ENCODE peak calls at places on chromosomes 12 and 14, in four cellular contexts. D, Z, U and N are unnamed samples.

GRCh38 chr12:20097561-20097960 is 270.8 kb upstream of the PDE3A start:
- DNase-seq in D (no peak), Z (no peak), U (peak; percentile 52), N (no peak)

GRCh38 chr12:120710805-120711296 is 593 bp downstream of the UNC119B start:
- DNase-seq in U (no peak), D (peak; percentile 43), Z (peak; percentile 45), N (no peak)

GRCh38 chr14:50997712-50998111 is 53.4 kb upstream of the PYGL start:
- DNase-seq in U (no peak), D (no peak), Z (no peak), N (no peak)

GRCh38 chr14:100282766-100283419 is 23.4 kb downstream of the SLC25A29 start:
- DNase-seq in D (no peak), U (no peak), Z (no peak), N (no peak)

GRCh38 chr12:2693204-2693860 is 101.4 kb upstream of the FKBP4 start:
- DNase-seq in U (no peak), Z (no peak), D (no peak), N (no peak)

GRCh38 chr12:120367924-120368788 is 808 bp downstream of the MSI1 start:
- DNase-seq in Z (peak; percentile 36), U (no peak), D (no peak), N (no peak)

GRCh38 chr12:103326190-103326589 is 169.6 kb downstream of the C12orf42 start:
- DNase-seq in Z (peak; percentile 23), D (peak; percentile 9), U (no peak), N (no peak)

GRCh38 chr12:90801776-90802175 is 153.2 kb downstream of the CCER1 start:
- DNase-seq in U (peak; percentile 54), Z (no peak), D (no peak), N (no peak)

GRCh38 chr12:124422570-124423523 is 128.0 kb downstream of the RFLNA start:
- DNase-seq in D (peak; percentile 98), U (peak; percentile 90), Z (no peak), N (peak; percentile 90)

GRCh38 chr12:58640314-58640713 is 280.0 kb downstream of the LRIG3 start:
- DNase-seq in D (no peak), Z (no peak), U (no peak), N (no peak)

GRCh38 chr12:128025856-128026255 is 241.1 kb upstream of the TMEM132C start:
- DNase-seq in D (no peak), U (no peak), Z (no peak), N (no peak)

GRCh38 chr12:59250766-59251165 is 330.5 kb upstream of the LRIG3 start:
- DNase-seq in Z (no peak), U (no peak), D (no peak), N (no peak)

GRCh38 chr12:96436366-96437295 is 36.4 kb upstream of the CDK17 start:
- DNase-seq in U (peak; percentile 92), D (no peak), Z (no peak), N (no peak)

GRCh38 chr14:64467131-64467530 is 1.8 kb downstream of the AKAP5 start:
- DNase-seq in D (no peak), Z (no peak), U (no peak), N (no peak)

GRCh38 chr12:46402451-46402850 is 29.9 kb upstream of the SLC38A2 start:
- DNase-seq in U (peak; percentile 56), D (no peak), Z (no peak), N (no peak)

GRCh38 chr12:69405466-69405865 is 45.9 kb downstream of the YEATS4 start:
- DNase-seq in D (peak; percentile 73), U (peak; percentile 92), Z (no peak), N (peak; percentile 74)

GRCh38 chr14:51479584-51480305 is 172.0 kb upstream of the FRMD6 start:
- DNase-seq in D (no peak), Z (no peak), U (no peak), N (no peak)

GRCh38 chr14:92315050-92315785 is 7.7 kb upstream of the SLC24A4 start:
- DNase-seq in Z (no peak), U (no peak), D (no peak), N (no peak)

GRCh38 chr12:64877363-64878004 is 53.0 kb downstream of the TBC1D30 start:
- DNase-seq in Z (no peak), U (no peak), D (no peak), N (no peak)

GRCh38 chr14:76352639-76353281 is 23.2 kb upstream of the ESRRB start:
- DNase-seq in U (peak; percentile 37), D (peak; percentile 66), Z (peak; percentile 88), N (no peak)

GRCh38 chr14:95260537-95261440 is 58.9 kb downstream of the CLMN start:
- DNase-seq in U (peak; percentile 80), D (no peak), Z (no peak), N (no peak)

GRCh38 chr14:73402579-73402978 is 55.8 kb downstream of the NUMB start:
- DNase-seq in Z (no peak), D (no peak), U (no peak), N (no peak)

GRCh38 chr14:98227000-98227726 is 1044.8 kb downstream of the BCL11B start:
- DNase-seq in Z (no peak), U (no peak), D (no peak), N (no peak)

GRCh38 chr12:44193281-44193680 is 357.4 kb downstream of the TMEM117 start:
- DNase-seq in U (no peak), D (no peak), Z (no peak), N (no peak)

GRCh38 chr14:38866461-38866860 is 236.6 kb downstream of the SEC23A start:
- DNase-seq in U (peak; percentile 78), D (no peak), Z (no peak), N (no peak)

GRCh38 chr12:59067068-59067467 is 146.8 kb upstream of the LRIG3 start:
- DNase-seq in D (no peak), Z (no peak), U (peak; percentile 76), N (no peak)

GRCh38 chr12:93990832-93991748 is 157.3 kb upstream of the PLXNC1 start:
- DNase-seq in Z (peak; percentile 57), U (no peak), D (no peak), N (no peak)
- TF ChIP-seq CTCF in Z (no peak), U (no peak), D (no peak), N (peak; percentile 62)

GRCh38 chr12:47733142-47733541 is 7.9 kb upstream of the ENDOU start:
- DNase-seq in U (no peak), D (no peak), Z (no peak), N (no peak)
- TF ChIP-seq CTCF in U (no peak), D (no peak), Z (no peak), N (no peak)

DNA sequence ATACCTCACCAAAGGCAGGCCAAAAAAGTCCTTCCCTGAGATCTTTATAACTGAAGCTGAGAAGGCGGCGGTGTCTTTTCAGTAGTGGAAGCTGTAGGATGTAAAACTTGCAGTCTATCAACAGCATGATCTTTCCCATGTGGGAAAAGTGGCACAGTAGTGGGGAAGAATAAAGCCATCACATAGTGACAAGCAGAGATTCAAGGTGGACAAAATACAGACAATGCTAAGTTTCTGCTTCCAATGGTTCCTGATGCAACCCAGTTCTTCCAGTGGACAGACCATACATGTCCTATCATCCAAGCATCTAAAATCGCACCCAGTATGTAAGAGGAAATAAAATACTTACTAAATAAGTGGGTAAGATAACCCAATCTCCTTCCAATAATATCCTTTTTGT is 4.1 kb downstream of the RPS6KA5 start:
- DNase-seq in D (no peak), U (no peak), Z (no peak), N (no peak)
- TF ChIP-seq CTCF in D (no peak), U (no peak), Z (no peak), N (no peak)

GRCh38 chr14:106518054-106518943 is 991.9 kb downstream of the TMEM121 start:
- DNase-seq in Z (no peak), D (no peak), U (no peak), N (no peak)
- TF ChIP-seq CTCF in Z (no peak), D (no peak), U (no peak), N (no peak)

DNA sequence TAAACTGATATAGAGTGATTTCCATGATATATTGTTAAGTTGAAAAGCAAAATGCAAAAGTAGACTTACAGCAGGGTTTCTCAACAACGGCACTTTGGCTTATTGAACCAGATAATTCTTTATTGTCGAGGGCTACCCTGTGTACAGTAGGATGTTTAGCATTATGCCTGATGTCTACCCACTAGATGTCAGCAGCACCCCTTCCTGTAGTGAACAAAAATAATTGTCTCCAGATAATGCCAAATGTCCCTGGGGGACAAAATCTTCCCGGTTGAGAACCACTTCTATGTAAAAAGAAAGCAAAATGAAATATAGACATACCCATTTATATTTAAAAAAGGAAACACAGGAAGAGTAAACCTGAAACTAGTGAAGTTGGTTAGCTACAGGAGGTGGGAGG is 32.4 kb downstream of the ABCD2 start:
- DNase-seq in U (no peak), Z (no peak), D (no peak), N (no peak)
- TF ChIP-seq CTCF in U (no peak), Z (no peak), D (peak; percentile 51), N (peak; percentile 6)

DNA sequence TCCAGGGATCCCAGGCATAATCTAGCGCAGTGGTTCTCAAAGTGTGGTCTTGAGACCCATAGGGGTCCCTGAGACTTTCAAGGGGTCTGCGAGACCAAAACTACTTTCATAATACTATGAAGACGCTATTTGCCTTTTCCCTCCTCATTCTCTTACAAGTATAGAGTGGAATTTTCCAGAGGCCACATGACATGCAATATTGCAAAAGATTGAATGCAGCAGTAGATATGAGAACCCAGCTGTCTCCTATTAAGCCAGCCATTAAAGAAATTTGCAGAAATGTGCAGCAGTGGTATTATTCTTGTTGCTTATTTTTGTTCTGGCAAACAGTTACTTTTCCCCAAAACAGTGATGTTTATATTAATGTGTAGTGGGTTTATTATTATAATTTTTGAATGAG is 62.8 kb downstream of the VWF start:
- DNase-seq in Z (no peak), U (no peak), D (no peak), N (peak; percentile 64)
- TF ChIP-seq CTCF in Z (no peak), U (no peak), D (no peak), N (no peak)

DNA sequence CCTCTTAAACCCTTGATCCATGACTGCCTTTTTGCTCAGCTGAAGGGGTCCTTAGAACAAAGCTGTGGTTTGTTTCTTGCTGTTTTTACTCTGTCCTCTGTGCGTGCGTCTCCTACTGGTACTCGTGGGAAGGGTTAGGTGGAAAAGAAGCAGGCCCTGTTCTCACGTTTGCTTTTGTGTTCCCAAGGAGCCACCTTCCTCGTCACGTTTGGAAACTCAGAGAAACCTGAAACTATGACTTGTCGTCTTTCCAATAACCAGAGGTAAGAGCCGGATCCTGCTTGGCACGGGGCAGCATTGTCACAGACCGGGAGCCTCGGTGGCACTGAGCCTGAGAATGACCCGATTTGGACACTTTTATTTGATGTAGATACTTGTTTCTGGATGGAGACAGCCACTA is 13.1 kb downstream of the ZFYVE21 start:
- DNase-seq in Z (no peak), U (no peak), D (no peak), N (no peak)
- TF ChIP-seq CTCF in Z (no peak), U (no peak), D (no peak), N (no peak)